ENCODE peak calls at places on chromosomes 12 and 14, in six cellular contexts. One of them, this sample, is unnamed.

GRCh38 chr14:64952598-64953309 is 10.2 kb upstream of the GPX2 start:
- DNase-seq in SK-N-SH: no peak
- DNase-seq in GM12878: peak; percentile 32
- DNase-seq in HL-60: no peak
- DNase-seq in H1: no peak
- DNase-seq in HepG2: no peak
- DNase-seq in this sample: peak; percentile 65

GRCh38 chr14:91283666-91284065 is 39.2 kb upstream of the GPR68 start:
- DNase-seq in SK-N-SH: no peak
- DNase-seq in GM12878: no peak
- DNase-seq in HL-60: no peak
- DNase-seq in H1: no peak
- DNase-seq in HepG2: no peak
- DNase-seq in this sample: no peak

GRCh38 chr12:38586652-38587219 is 270.2 kb downstream of the ALG10B start:
- DNase-seq in SK-N-SH: no peak
- DNase-seq in GM12878: no peak
- DNase-seq in HL-60: no peak
- DNase-seq in H1: no peak
- DNase-seq in HepG2: no peak
- DNase-seq in this sample: no peak

GRCh38 chr12:52415870-52416750 is 10.0 kb upstream of the KRT82 start:
- DNase-seq in SK-N-SH: no peak
- DNase-seq in GM12878: no peak
- DNase-seq in HL-60: no peak
- DNase-seq in H1: no peak
- DNase-seq in HepG2: no peak
- DNase-seq in this sample: no peak

GRCh38 chr12:46659844-46660243 is 166.0 kb downstream of the SLC38A4 start:
- DNase-seq in SK-N-SH: no peak
- DNase-seq in GM12878: no peak
- DNase-seq in HL-60: no peak
- DNase-seq in H1: no peak
- DNase-seq in HepG2: no peak
- DNase-seq in this sample: no peak

GRCh38 chr12:4685317-4685716 is 34.9 kb upstream of the GALNT8 start:
- DNase-seq in SK-N-SH: no peak
- DNase-seq in GM12878: no peak
- DNase-seq in HL-60: no peak
- DNase-seq in H1: no peak
- DNase-seq in HepG2: no peak
- DNase-seq in this sample: no peak

GRCh38 chr14:81454572-81455218 is 54.6 kb upstream of the STON2 start:
- DNase-seq in SK-N-SH: no peak
- DNase-seq in GM12878: no peak
- DNase-seq in HL-60: no peak
- DNase-seq in H1: no peak
- DNase-seq in HepG2: no peak
- DNase-seq in this sample: no peak

GRCh38 chr12:90543841-90544240 is 411.1 kb downstream of the CCER1 start:
- DNase-seq in SK-N-SH: no peak
- DNase-seq in GM12878: no peak
- DNase-seq in HL-60: no peak
- DNase-seq in H1: no peak
- DNase-seq in HepG2: no peak
- DNase-seq in this sample: no peak

DNA sequence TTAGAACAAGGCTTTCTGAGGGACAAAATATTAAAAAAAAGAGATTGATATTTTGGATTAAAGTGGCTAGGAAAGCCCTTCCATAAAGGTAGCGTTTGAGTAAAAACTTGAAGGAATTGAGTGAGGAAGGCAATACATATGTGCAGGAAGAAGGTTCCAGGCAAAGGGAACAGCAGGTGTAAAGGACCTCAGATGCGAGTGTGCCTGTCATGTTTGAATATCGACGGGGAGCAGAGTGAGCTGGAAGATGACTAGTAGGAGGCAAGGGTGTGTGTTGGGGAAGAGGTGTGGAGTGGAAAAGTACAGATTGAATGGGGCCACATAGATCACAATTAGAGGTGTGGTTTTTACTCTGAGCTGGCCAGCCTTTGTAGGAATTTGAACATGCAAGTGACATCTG is 14.9 kb upstream of the FBXO33 start:
- DNase-seq in SK-N-SH: no peak
- DNase-seq in GM12878: no peak
- DNase-seq in HL-60: no peak
- DNase-seq in H1: no peak
- DNase-seq in HepG2: no peak
- DNase-seq in this sample: no peak
- TF ChIP-seq GABPA in SK-N-SH: no peak
- TF ChIP-seq GABPA in GM12878: no peak
- TF ChIP-seq GABPA in HL-60: no peak
- TF ChIP-seq GABPA in H1: no peak
- TF ChIP-seq GABPA in HepG2: no peak
- TF ChIP-seq GABPA in this sample: no peak

GRCh38 chr14:55136241-55136640 is 7.2 kb downstream of the LGALS3 start:
- DNase-seq in SK-N-SH: no peak
- DNase-seq in GM12878: no peak
- DNase-seq in HL-60: no peak
- DNase-seq in H1: no peak
- DNase-seq in HepG2: no peak
- DNase-seq in this sample: no peak

GRCh38 chr14:55139152-55139551 is 10.1 kb downstream of the LGALS3 start:
- DNase-seq in SK-N-SH: no peak
- DNase-seq in GM12878: no peak
- DNase-seq in HL-60: no peak
- DNase-seq in H1: no peak
- DNase-seq in HepG2: no peak
- DNase-seq in this sample: no peak

GRCh38 chr14:55138091-55138490 is 9.0 kb downstream of the LGALS3 start:
- DNase-seq in SK-N-SH: no peak
- DNase-seq in GM12878: no peak
- DNase-seq in HL-60: no peak
- DNase-seq in H1: peak; percentile 70
- DNase-seq in HepG2: no peak
- DNase-seq in this sample: no peak

GRCh38 chr14:55139696-55140509 is 10.9 kb downstream of the LGALS3 start:
- DNase-seq in SK-N-SH: peak; percentile 49
- DNase-seq in GM12878: no peak
- DNase-seq in HL-60: no peak
- DNase-seq in H1: no peak
- DNase-seq in HepG2: no peak
- DNase-seq in this sample: no peak

DNA sequence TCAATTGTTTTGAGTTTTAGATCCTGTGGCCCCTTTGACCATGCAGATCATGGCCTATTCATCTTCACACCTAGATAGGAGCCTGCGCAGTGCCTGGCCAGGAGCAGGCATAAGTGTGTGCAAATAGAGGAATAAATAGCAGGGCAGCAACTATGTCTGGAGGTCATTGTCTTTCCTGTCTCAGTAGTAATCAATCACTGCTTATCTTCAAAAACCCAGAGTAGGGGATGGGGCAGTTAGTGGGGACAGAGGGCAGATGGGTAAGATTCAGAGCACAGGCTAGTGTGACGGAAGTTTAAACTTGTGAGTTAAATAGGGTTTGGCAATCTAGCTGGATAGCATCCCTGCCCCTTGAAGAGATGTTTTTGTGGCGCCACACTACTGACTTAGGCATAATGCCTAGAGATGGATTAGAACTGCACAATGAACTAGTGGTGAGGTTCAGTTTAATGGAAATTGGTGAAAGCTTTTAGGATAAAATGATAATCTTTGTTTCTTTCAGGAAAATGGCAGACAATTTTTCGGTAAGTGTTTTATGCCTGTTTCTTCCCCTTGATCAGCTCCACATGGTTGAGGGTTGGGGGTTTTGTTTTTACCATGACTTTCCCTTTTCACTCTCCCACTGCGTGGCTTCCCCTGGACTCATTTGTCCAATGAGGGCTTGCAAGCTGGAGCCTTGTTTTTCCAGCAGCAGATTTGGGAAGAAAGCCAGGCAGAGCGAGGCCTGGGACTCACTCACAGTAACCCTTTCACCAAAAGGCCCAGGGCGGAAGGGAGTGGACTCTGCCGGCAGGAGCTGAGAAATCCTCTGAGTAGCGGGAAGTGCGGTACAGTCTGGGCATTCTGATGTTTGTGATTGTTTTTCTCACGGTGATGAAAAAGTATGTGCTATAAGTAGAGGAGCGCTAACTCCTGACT is 8.1 kb downstream of the LGALS3 start:
- DNase-seq in SK-N-SH: peak; percentile 39
- DNase-seq in GM12878: no peak
- DNase-seq in HL-60: no peak
- DNase-seq in H1: no peak
- DNase-seq in HepG2: no peak
- DNase-seq in this sample: no peak
- TF ChIP-seq GABPA in SK-N-SH: no peak
- TF ChIP-seq GABPA in GM12878: no peak
- TF ChIP-seq GABPA in HL-60: no peak
- TF ChIP-seq GABPA in H1: no peak
- TF ChIP-seq GABPA in HepG2: no peak
- TF ChIP-seq GABPA in this sample: no peak

GRCh38 chr14:95344536-95344935 is 24.8 kb upstream of the CLMN start:
- DNase-seq in SK-N-SH: no peak
- DNase-seq in GM12878: no peak
- DNase-seq in HL-60: no peak
- DNase-seq in H1: no peak
- DNase-seq in HepG2: no peak
- DNase-seq in this sample: no peak
- TF ChIP-seq GABPA in SK-N-SH: no peak
- TF ChIP-seq GABPA in GM12878: no peak
- TF ChIP-seq GABPA in HL-60: no peak
- TF ChIP-seq GABPA in H1: no peak
- TF ChIP-seq GABPA in HepG2: no peak
- TF ChIP-seq GABPA in this sample: no peak

DNA sequence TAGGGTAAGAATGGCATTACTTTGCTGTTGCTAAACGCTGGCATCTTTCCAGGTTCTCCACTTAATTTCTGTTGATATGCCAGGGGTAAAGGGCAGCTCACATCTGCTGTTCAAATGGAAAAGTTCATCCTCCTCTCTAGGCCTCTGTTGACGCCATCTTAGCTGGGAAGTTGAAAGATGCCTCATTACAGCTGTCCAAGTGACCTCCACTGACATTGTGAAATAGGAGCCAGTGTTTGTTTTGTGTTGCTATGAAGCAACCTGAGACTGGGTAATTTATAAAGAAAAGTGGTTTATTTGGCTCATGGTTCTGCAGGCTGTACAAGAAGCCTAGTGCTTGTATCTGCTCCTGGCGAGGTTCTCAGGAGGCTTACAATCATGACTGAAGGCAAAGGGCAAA is 3.3 kb upstream of the ADAM21 start:
- DNase-seq in SK-N-SH: no peak
- DNase-seq in GM12878: no peak
- DNase-seq in HL-60: no peak
- DNase-seq in H1: no peak
- DNase-seq in HepG2: peak; percentile 88
- DNase-seq in this sample: no peak
- TF ChIP-seq GABPA in SK-N-SH: no peak
- TF ChIP-seq GABPA in GM12878: no peak
- TF ChIP-seq GABPA in HL-60: no peak
- TF ChIP-seq GABPA in H1: no peak
- TF ChIP-seq GABPA in HepG2: no peak
- TF ChIP-seq GABPA in this sample: no peak

GRCh38 chr12:40650038-40650704 is 42.1 kb upstream of the CNTN1 start:
- DNase-seq in SK-N-SH: no peak
- DNase-seq in GM12878: no peak
- DNase-seq in HL-60: no peak
- DNase-seq in H1: no peak
- DNase-seq in HepG2: no peak
- DNase-seq in this sample: no peak
- TF ChIP-seq GABPA in SK-N-SH: no peak
- TF ChIP-seq GABPA in GM12878: no peak
- TF ChIP-seq GABPA in HL-60: no peak
- TF ChIP-seq GABPA in H1: no peak
- TF ChIP-seq GABPA in HepG2: no peak
- TF ChIP-seq GABPA in this sample: no peak

DNA sequence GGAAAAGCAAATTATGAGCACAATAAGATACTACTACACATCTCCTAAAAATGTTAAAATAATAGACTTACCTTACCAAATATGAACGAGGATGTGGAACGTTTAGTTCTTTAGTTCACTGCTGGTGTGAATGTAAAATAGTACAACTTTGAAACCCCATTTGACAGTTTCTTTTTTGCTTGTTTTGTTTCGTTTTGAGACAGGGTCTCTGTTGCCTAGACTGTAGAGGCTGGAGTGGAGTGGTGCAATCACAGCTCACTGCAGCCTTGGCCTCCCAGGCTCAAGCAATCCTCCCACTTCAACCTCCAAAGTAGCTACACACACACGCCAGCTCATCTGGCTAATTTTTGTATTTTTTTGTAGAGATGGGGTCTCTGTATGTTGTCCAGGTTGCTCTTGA is 136.4 kb upstream of the FAR2 start:
- DNase-seq in SK-N-SH: no peak
- DNase-seq in GM12878: no peak
- DNase-seq in HL-60: no peak
- DNase-seq in H1: no peak
- DNase-seq in HepG2: no peak
- DNase-seq in this sample: no peak
- TF ChIP-seq GABPA in SK-N-SH: no peak
- TF ChIP-seq GABPA in GM12878: no peak
- TF ChIP-seq GABPA in HL-60: no peak
- TF ChIP-seq GABPA in H1: no peak
- TF ChIP-seq GABPA in HepG2: no peak
- TF ChIP-seq GABPA in this sample: no peak

GRCh38 chr12:102093319-102093718 is 26.6 kb downstream of the NUP37 start:
- DNase-seq in SK-N-SH: no peak
- DNase-seq in GM12878: no peak
- DNase-seq in HL-60: no peak
- DNase-seq in H1: no peak
- DNase-seq in HepG2: no peak
- DNase-seq in this sample: no peak

GRCh38 chr12:102096855-102097254 is 23.1 kb downstream of the NUP37 start:
- DNase-seq in SK-N-SH: no peak
- DNase-seq in GM12878: no peak
- DNase-seq in HL-60: no peak
- DNase-seq in H1: no peak
- DNase-seq in HepG2: no peak
- DNase-seq in this sample: no peak

DNA sequence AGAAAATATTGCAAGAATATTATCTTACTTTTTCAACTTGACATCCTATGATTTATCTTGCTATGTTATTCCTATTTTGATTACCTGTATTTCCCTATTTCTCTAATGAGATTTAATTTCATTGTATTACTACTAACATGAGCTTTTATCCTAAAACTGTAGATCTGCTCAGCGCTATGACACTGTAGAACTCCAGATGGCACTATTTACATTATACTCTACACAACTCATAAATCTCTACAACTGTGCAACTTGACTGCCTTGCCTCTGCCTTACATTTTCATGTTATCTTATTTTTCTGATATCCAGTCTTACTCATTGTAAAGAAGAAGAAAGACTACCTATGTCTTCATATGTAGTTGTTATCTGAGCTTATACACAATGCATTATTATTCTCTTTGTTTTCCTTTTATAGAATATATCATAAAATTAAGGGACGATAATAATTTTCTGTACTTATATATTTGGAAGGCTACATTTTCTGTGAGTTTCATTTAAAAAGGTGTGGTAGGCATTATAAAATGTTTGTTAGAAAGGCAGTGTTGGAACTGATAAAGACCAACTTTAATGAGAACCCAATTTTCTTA is 24.1 kb downstream of the NUP37 start:
- DNase-seq in SK-N-SH: peak; percentile 25
- DNase-seq in GM12878: peak; percentile 4
- DNase-seq in HL-60: no peak
- DNase-seq in H1: no peak
- DNase-seq in HepG2: peak; percentile 9
- DNase-seq in this sample: peak; percentile 14
- TF ChIP-seq GABPA in SK-N-SH: no peak
- TF ChIP-seq GABPA in GM12878: no peak
- TF ChIP-seq GABPA in HL-60: no peak
- TF ChIP-seq GABPA in H1: no peak
- TF ChIP-seq GABPA in HepG2: no peak
- TF ChIP-seq GABPA in this sample: no peak

GRCh38 chr14:103629503-103630121 is 601 bp downstream of the KLC1 start:
- DNase-seq in SK-N-SH: peak; percentile 87
- DNase-seq in GM12878: no peak
- DNase-seq in HL-60: no peak
- DNase-seq in H1: peak; percentile 80
- DNase-seq in HepG2: no peak
- DNase-seq in this sample: no peak
- TF ChIP-seq GABPA in SK-N-SH: peak; percentile 33
- TF ChIP-seq GABPA in GM12878: no peak
- TF ChIP-seq GABPA in HL-60: peak; percentile 76
- TF ChIP-seq GABPA in H1: no peak
- TF ChIP-seq GABPA in HepG2: no peak
- TF ChIP-seq GABPA in this sample: peak; percentile 72